ENCODE peak calls at places on chromosomes 16 and 17, in nine cellular contexts. W is HFFc6; U is left lung; B is cardiac fibroblast; M is tibial artery; H is CD14-positive monocyte; S is CD4-positive, alpha-beta T cell; Y is AG04449; X is GM10248. P is an unnamed sample.

GRCh38 chr16:2587891-2588565 is 50.2 kb downstream of the PDPK1 start:
- DNase-seq in B (no peak), S (no peak), X (no peak), Y (no peak), U (no peak), M (no peak), H (no peak), W (no peak), P (no peak)

GRCh38 chr17:51820252-51820651 is 338.3 kb downstream of the CA10 start:
- DNase-seq in B (no peak), X (no peak), Y (no peak), H (no peak), S (no peak), U (no peak), M (no peak), W (no peak), P (no peak)

GRCh38 chr17:41620583-41621434 is 3.6 kb downstream of the KRT17 start:
- DNase-seq in B (peak), S (no peak), H (peak), Y (no peak), U (no peak), W (no peak), X (no peak), M (no peak), P (no peak)

GRCh38 chr16:35193956-35194355 is 1734.5 kb downstream of the TP53TG3F start:
- DNase-seq in X (no peak), W (no peak), U (no peak), S (no peak), Y (no peak), M (no peak), H (no peak), B (no peak), P (no peak)

GRCh38 chr17:51876986-51877385 is 281.5 kb downstream of the CA10 start:
- DNase-seq in X (no peak), Y (no peak), H (no peak), W (no peak), U (no peak), M (no peak), B (no peak), S (no peak), P (no peak)

GRCh38 chr16:14405611-14406537 is 224.2 kb downstream of the PARN start:
- DNase-seq in W (no peak), B (no peak), H (no peak), U (no peak), Y (no peak), M (peak), S (no peak), X (peak), P (no peak)

GRCh38 chr17:42720996-42721583 is 23.8 kb downstream of the EZH1 start:
- DNase-seq in U (no peak), X (peak), H (no peak), Y (no peak), W (peak), M (no peak), S (peak), B (peak), P (peak)

GRCh38 chr16:12578001-12578400 is 225.7 kb downstream of the CPPED1 start:
- DNase-seq in S (no peak), X (no peak), B (no peak), M (no peak), Y (no peak), W (no peak), H (no peak), U (no peak), P (no peak)

GRCh38 chr16:23185661-23186060 is 3.1 kb downstream of the SCNN1G start:
- DNase-seq in W (no peak), M (no peak), Y (no peak), H (no peak), B (no peak), X (no peak), U (no peak), S (no peak), P (no peak)

GRCh38 chr17:76700627-76701470 is 9.9 kb downstream of the MXRA7 start:
- DNase-seq in W (peak), S (no peak), Y (peak), X (no peak), U (no peak), B (peak), H (no peak), M (peak), P (peak)

GRCh38 chr17:43900183-43900857 is 7.0 kb downstream of the MPP2 start:
- DNase-seq in S (peak), M (peak), X (peak), B (peak), W (peak), Y (no peak), U (peak), H (peak), P (no peak)

GRCh38 chr17:75151893-75152292 is 2.4 kb downstream of the JPT1 start:
- DNase-seq in B (no peak), S (no peak), M (no peak), H (no peak), X (no peak), W (no peak), Y (no peak), U (no peak), P (no peak)

GRCh38 chr17:42562845-42563509 is 1.0 kb downstream of the COASY start:
- DNase-seq in M (no peak), B (peak), U (no peak), X (no peak), W (no peak), Y (no peak), S (no peak), H (no peak), P (no peak)

GRCh38 chr16:49763826-49764225 is 92.1 kb downstream of the ZNF423 start:
- DNase-seq in X (no peak), B (peak), M (no peak), Y (no peak), U (no peak), W (no peak), S (no peak), H (no peak), P (no peak)

GRCh38 chr17:28500712-28501379 is 5.3 kb upstream of the FOXN1 start:
- DNase-seq in S (no peak), B (no peak), W (no peak), H (no peak), Y (no peak), M (no peak), X (peak), U (no peak), P (no peak)

GRCh38 chr16:74984194-74984669 is 691 bp downstream of the WDR59 start:
- DNase-seq in X (no peak), B (peak), U (no peak), H (no peak), S (no peak), Y (no peak), W (peak), M (no peak), P (no peak)

GRCh38 chr16:31181102-31181830 is 1.3 kb downstream of the FUS start:
- DNase-seq in X (no peak), S (no peak), B (peak), W (peak), M (peak), Y (no peak), H (no peak), U (peak), P (no peak)

GRCh38 chr17:17416007-17416399 is 60.8 kb upstream of the MED9 start:
- DNase-seq in S (no peak), X (no peak), U (no peak), Y (no peak), B (peak), M (no peak), H (no peak), W (peak), P (peak)

GRCh38 chr16:48353565-48354163 is 31.5 kb downstream of the SIAH1 start:
- DNase-seq in X (peak), U (peak), B (peak), M (peak), W (peak), H (peak), Y (no peak), S (peak), P (peak)

GRCh38 chr16:17364319-17365210 is 106.2 kb downstream of the XYLT1 start:
- DNase-seq in M (no peak), W (peak), S (peak), X (no peak), B (peak), H (no peak), Y (peak), U (no peak), P (peak)

DNA sequence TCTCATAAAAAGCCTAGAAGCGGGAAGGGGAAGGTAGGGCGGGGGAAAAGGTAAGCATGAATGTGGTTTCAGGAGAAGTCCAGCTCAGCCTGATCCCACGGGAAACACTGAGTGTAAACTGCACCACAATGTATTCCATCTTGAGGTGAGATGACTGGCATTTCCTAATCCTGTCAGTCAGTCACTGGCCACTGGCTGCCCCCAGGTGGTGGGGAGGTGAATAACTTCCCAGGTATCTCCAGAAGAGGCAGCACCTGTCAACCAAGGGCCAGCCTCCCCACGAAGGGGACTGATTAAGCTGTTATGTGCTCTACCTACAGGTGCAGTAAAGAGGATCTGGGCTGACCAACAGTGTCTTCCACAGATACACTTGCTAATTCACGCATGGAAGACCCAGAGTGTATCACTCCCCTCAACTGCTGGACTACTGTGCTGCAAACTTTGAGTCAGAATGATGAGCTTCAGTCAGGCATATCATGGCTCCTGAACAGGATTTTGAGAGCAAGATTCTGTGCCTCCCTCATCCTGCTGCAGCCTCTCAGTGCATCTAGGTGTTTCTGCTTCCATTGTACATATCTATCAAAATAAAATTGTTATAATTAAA is 108.5 kb upstream of the CCL2 start:
- DNase-seq in B (no peak), M (no peak), H (no peak), U (peak), X (peak), Y (no peak), S (peak), W (no peak), P (no peak)
- TF ChIP-seq CTCF in B (peak), M (peak), H (peak), U (peak), X (peak), Y (no peak), S (peak), W (peak), P (no peak)

GRCh38 chr16:21950782-21951521 is 2.2 kb upstream of the UQCRC2 start:
- DNase-seq in Y (no peak), X (peak), B (peak), U (no peak), W (peak), H (no peak), S (peak), M (no peak), P (no peak)
- TF ChIP-seq CTCF in Y (peak), X (peak), B (peak), U (peak), W (peak), H (peak), S (peak), M (peak), P (peak)

GRCh38 chr17:2982854-2983636 is 80.4 kb downstream of the OR1D5 start:
- DNase-seq in S (no peak), U (peak), W (peak), X (no peak), Y (no peak), H (no peak), B (peak), M (peak), P (peak)
- TF ChIP-seq CTCF in S (no peak), U (no peak), W (peak), X (no peak), Y (no peak), H (no peak), B (peak), M (peak), P (peak)

GRCh38 chr16:88505405-88506082 is 52.5 kb downstream of the ZFPM1 start:
- DNase-seq in B (peak), S (peak), U (no peak), X (no peak), M (no peak), H (no peak), W (no peak), Y (no peak), P (no peak)
- TF ChIP-seq CTCF in B (peak), S (peak), U (peak), X (no peak), M (peak), H (peak), W (peak), Y (peak), P (peak)

GRCh38 chr17:3669085-3669347 is 404 bp downstream of the EMC6 start:
- DNase-seq in M (no peak), S (no peak), U (no peak), B (no peak), X (no peak), H (no peak), Y (no peak), W (no peak), P (no peak)

GRCh38 chr17:3668279-3669084 is at the start of the genes EMC6 and TAX1BP3:
- DNase-seq in Y (peak), U (peak), W (peak), H (peak), M (peak), B (peak), S (peak), X (peak), P (peak)

GRCh38 chr17:3665834-3666233 is 2.5 kb downstream of the TAX1BP3 start:
- DNase-seq in U (no peak), W (no peak), B (no peak), M (no peak), X (no peak), Y (no peak), S (no peak), H (no peak), P (no peak)

GRCh38 chr17:3666516-3666915 is 1.9 kb downstream of the TAX1BP3 start:
- DNase-seq in S (no peak), X (no peak), M (no peak), Y (no peak), B (no peak), U (no peak), H (no peak), W (no peak), P (no peak)

GRCh38 chr17:3667366-3668278 is 756 bp downstream of the TAX1BP3 start:
- DNase-seq in H (no peak), U (peak), S (no peak), B (peak), Y (peak), M (peak), X (no peak), W (peak), P (peak)
- TF ChIP-seq CTCF in H (no peak), U (no peak), S (no peak), B (no peak), Y (no peak), M (no peak), X (no peak), W (peak), P (no peak)

GRCh38 chr17:36072431-36073121 is 8.5 kb downstream of the CCL18 start:
- DNase-seq in B (peak), X (peak), S (peak), Y (no peak), M (no peak), U (peak), H (peak), W (no peak), P (no peak)
- TF ChIP-seq CTCF in B (peak), X (peak), S (peak), Y (peak), M (peak), U (peak), H (peak), W (peak), P (peak)

DNA sequence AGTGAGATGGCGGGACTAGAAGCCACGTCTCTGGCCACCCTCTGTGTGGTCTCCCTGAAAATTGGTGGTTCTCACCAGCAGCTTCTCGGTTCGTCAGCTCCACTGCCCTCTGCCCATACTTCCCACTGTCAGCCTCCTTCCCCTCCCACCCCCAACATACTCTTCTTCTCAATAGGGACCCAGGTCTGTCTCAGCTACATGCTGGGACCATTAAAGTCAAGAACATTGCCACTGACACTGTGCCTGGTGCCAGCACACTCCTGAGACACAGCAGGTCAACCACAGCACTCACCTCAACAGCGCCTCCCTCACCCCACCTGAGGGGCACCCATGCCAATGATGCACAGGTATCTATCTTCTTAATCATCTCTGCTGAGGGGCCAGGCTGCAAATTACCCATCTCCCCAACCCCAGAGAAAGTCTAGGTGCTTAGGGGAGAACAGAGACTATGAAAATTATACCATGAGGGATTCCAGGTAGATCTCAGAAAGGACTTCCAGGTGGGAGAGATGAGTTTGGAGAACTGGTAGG is 1.3 kb downstream of the PLXDC1 start:
- DNase-seq in B (no peak), Y (no peak), U (no peak), W (no peak), S (no peak), X (no peak), M (no peak), H (no peak), P (no peak)
- TF ChIP-seq CTCF in B (no peak), Y (no peak), U (no peak), W (no peak), S (no peak), X (no peak), M (no peak), H (no peak), P (no peak)

GRCh38 chr16:28826141-28826540 is 3.3 kb downstream of the ATXN2L start:
- DNase-seq in H (no peak), M (no peak), X (no peak), Y (no peak), S (no peak), U (no peak), W (no peak), B (no peak), P (no peak)
- TF ChIP-seq CTCF in H (no peak), M (no peak), X (no peak), Y (no peak), S (no peak), U (no peak), W (peak), B (peak), P (no peak)

GRCh38 chr17:36867716-36868115 is 69.6 kb upstream of the LHX1 start:
- DNase-seq in U (no peak), H (no peak), Y (no peak), X (no peak), W (no peak), B (no peak), M (no peak), S (no peak), P (no peak)

GRCh38 chr17:36869441-36869840 is 67.8 kb upstream of the LHX1 start:
- DNase-seq in Y (no peak), X (no peak), U (no peak), M (no peak), W (no peak), S (no peak), B (no peak), H (no peak), P (no peak)

GRCh38 chr17:36864827-36865320 is 72.4 kb upstream of the LHX1 start:
- DNase-seq in X (no peak), S (no peak), B (no peak), M (no peak), W (no peak), Y (no peak), U (no peak), H (no peak), P (no peak)

GRCh38 chr17:36869856-36870617 is 67.2 kb upstream of the LHX1 start:
- DNase-seq in W (no peak), B (peak), Y (no peak), M (no peak), H (no peak), S (no peak), X (no peak), U (no peak), P (no peak)

DNA sequence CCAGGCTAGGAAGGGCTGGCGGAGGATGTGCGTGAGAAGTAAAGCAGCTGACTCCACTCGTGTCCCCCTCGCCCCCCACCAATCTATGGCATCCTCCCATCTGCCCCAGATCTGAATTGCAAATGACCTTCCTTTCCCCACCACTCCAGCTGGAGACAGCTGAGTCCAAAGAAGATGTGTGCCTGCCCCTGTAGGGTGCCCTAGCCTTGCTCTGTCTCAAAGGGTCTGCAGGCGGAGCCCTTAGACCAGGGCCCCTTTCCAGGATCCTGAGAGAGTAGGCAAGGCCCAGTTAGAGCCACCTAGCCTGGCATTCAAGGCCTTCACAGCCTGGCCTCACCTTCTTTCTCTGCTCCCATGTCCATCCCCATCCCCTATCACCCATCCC is 66.7 kb upstream of the LHX1 start:
- DNase-seq in S (no peak), M (no peak), B (no peak), H (no peak), X (no peak), W (no peak), Y (no peak), U (no peak), P (no peak)
- TF ChIP-seq CTCF in S (no peak), M (no peak), B (no peak), H (no peak), X (no peak), W (no peak), Y (no peak), U (no peak), P (no peak)

P was measured in AG09319.